ENCODE peak calls at places on chromosomes 4 and X, in six cellular contexts. One of them, this sample, is unnamed.

GRCh38 chrX:38426785-38427184 is 74.4 kb downstream of the OTC start:
- DNase-seq in lower lobe of right lung: no peak
- DNase-seq in adrenal gland: peak
- DNase-seq in fibroblast of lung: peak
- DNase-seq in lung: no peak
- DNase-seq in OCI-LY7: no peak
- DNase-seq in this sample: peak

GRCh38 chr4:26196567-26196966 is 124.2 kb upstream of the RBPJ start:
- DNase-seq in lower lobe of right lung: no peak
- DNase-seq in adrenal gland: no peak
- DNase-seq in fibroblast of lung: peak
- DNase-seq in lung: no peak
- DNase-seq in OCI-LY7: no peak
- DNase-seq in this sample: no peak

GRCh38 chrX:155718964-155719586 is 106.3 kb upstream of the TMLHE start:
- DNase-seq in lower lobe of right lung: no peak
- DNase-seq in adrenal gland: no peak
- DNase-seq in fibroblast of lung: no peak
- DNase-seq in lung: no peak
- DNase-seq in OCI-LY7: no peak
- DNase-seq in this sample: no peak

GRCh38 chr4:8188743-8189550 is 10.1 kb upstream of the SH3TC1 start:
- DNase-seq in lower lobe of right lung: peak
- DNase-seq in adrenal gland: peak
- DNase-seq in fibroblast of lung: peak
- DNase-seq in lung: peak
- DNase-seq in OCI-LY7: no peak
- DNase-seq in this sample: peak

GRCh38 chr4:166816901-166817300 is 417.4 kb downstream of the SPOCK3 start:
- DNase-seq in lower lobe of right lung: no peak
- DNase-seq in adrenal gland: peak
- DNase-seq in fibroblast of lung: no peak
- DNase-seq in lung: no peak
- DNase-seq in OCI-LY7: no peak
- DNase-seq in this sample: no peak

GRCh38 chrX:8743126-8743732 is 11.3 kb upstream of the ANOS1 start:
- DNase-seq in lower lobe of right lung: peak
- DNase-seq in adrenal gland: peak
- DNase-seq in fibroblast of lung: peak
- DNase-seq in lung: peak
- DNase-seq in OCI-LY7: peak
- DNase-seq in this sample: peak

GRCh38 chrX:27966955-27967354 is 14.3 kb downstream of the DCAF8L1 start:
- DNase-seq in lower lobe of right lung: no peak
- DNase-seq in adrenal gland: no peak
- DNase-seq in fibroblast of lung: peak
- DNase-seq in lung: peak
- DNase-seq in OCI-LY7: no peak
- DNase-seq in this sample: no peak

GRCh38 chrX:144681501-144681900 is 565.8 kb upstream of the SPANXN1 start:
- DNase-seq in lower lobe of right lung: no peak
- DNase-seq in adrenal gland: no peak
- DNase-seq in fibroblast of lung: no peak
- DNase-seq in lung: no peak
- DNase-seq in OCI-LY7: no peak
- DNase-seq in this sample: no peak

GRCh38 chr4:9943761-9944160 is 77.5 kb downstream of the SLC2A9 start:
- DNase-seq in lower lobe of right lung: no peak
- DNase-seq in adrenal gland: peak
- DNase-seq in fibroblast of lung: no peak
- DNase-seq in lung: no peak
- DNase-seq in OCI-LY7: no peak
- DNase-seq in this sample: no peak

GRCh38 chr4:151152033-151152432 is 52.6 kb downstream of the RPS3A start:
- DNase-seq in lower lobe of right lung: no peak
- DNase-seq in adrenal gland: no peak
- DNase-seq in fibroblast of lung: no peak
- DNase-seq in lung: no peak
- DNase-seq in OCI-LY7: no peak
- DNase-seq in this sample: no peak

GRCh38 chrX:108071578-108071977 is 19.8 kb downstream of the PSMD10 start:
- DNase-seq in lower lobe of right lung: no peak
- DNase-seq in adrenal gland: no peak
- DNase-seq in fibroblast of lung: no peak
- DNase-seq in lung: no peak
- DNase-seq in OCI-LY7: no peak
- DNase-seq in this sample: no peak

GRCh38 chrX:154710309-154710708 is 40.6 kb downstream of the GAB3 start:
- DNase-seq in lower lobe of right lung: no peak
- DNase-seq in adrenal gland: no peak
- DNase-seq in fibroblast of lung: no peak
- DNase-seq in lung: no peak
- DNase-seq in OCI-LY7: no peak
- DNase-seq in this sample: no peak

GRCh38 chr4:169492436-169493163 is 119.8 kb downstream of the NEK1 start:
- DNase-seq in lower lobe of right lung: no peak
- DNase-seq in adrenal gland: no peak
- DNase-seq in fibroblast of lung: peak
- DNase-seq in lung: no peak
- DNase-seq in OCI-LY7: peak
- DNase-seq in this sample: peak

GRCh38 chrX:41153453-41153852 is 68.2 kb downstream of the USP9X start:
- DNase-seq in lower lobe of right lung: no peak
- DNase-seq in adrenal gland: no peak
- DNase-seq in fibroblast of lung: peak
- DNase-seq in lung: no peak
- DNase-seq in OCI-LY7: no peak
- DNase-seq in this sample: peak

GRCh38 chr4:105895324-105895608 is at the start of gene NPNT:
- DNase-seq in lower lobe of right lung: no peak
- DNase-seq in adrenal gland: no peak
- DNase-seq in fibroblast of lung: no peak
- DNase-seq in lung: peak
- DNase-seq in OCI-LY7: no peak
- DNase-seq in this sample: peak

GRCh38 chrX:2226182-2226581 is 274.6 kb downstream of the DHRSX start:
- DNase-seq in lower lobe of right lung: no peak
- DNase-seq in adrenal gland: no peak
- DNase-seq in fibroblast of lung: no peak
- DNase-seq in lung: no peak
- DNase-seq in OCI-LY7: no peak
- DNase-seq in this sample: no peak

GRCh38 chr4:13733817-13734216 is 106.3 kb upstream of the BOD1L1 start:
- DNase-seq in lower lobe of right lung: no peak
- DNase-seq in adrenal gland: no peak
- DNase-seq in fibroblast of lung: no peak
- DNase-seq in lung: no peak
- DNase-seq in OCI-LY7: no peak
- DNase-seq in this sample: no peak

GRCh38 chr4:1854752-1855151 is 1.2 kb downstream of the LETM1 start:
- DNase-seq in lower lobe of right lung: no peak
- DNase-seq in adrenal gland: no peak
- DNase-seq in fibroblast of lung: no peak
- DNase-seq in lung: no peak
- DNase-seq in OCI-LY7: no peak
- DNase-seq in this sample: no peak

GRCh38 chr4:11469900-11470708 is 41.4 kb upstream of the HS3ST1 start:
- DNase-seq in lower lobe of right lung: no peak
- DNase-seq in adrenal gland: no peak
- DNase-seq in fibroblast of lung: no peak
- DNase-seq in lung: no peak
- DNase-seq in OCI-LY7: no peak
- DNase-seq in this sample: no peak

GRCh38 chr4:87073187-87073569 is 138.4 kb downstream of the AFF1 start:
- DNase-seq in lower lobe of right lung: no peak
- DNase-seq in adrenal gland: no peak
- DNase-seq in fibroblast of lung: no peak
- DNase-seq in lung: no peak
- DNase-seq in OCI-LY7: peak
- DNase-seq in this sample: no peak

GRCh38 chr4:136241221-136241986 is 1290.9 kb downstream of the PCDH18 start:
- DNase-seq in lower lobe of right lung: no peak
- DNase-seq in adrenal gland: no peak
- DNase-seq in fibroblast of lung: no peak
- DNase-seq in lung: no peak
- DNase-seq in OCI-LY7: no peak
- DNase-seq in this sample: no peak

GRCh38 chr4:188934320-188934975 is 795.2 kb downstream of the TRIML1 start:
- DNase-seq in lower lobe of right lung: no peak
- DNase-seq in adrenal gland: no peak
- DNase-seq in fibroblast of lung: peak
- DNase-seq in lung: no peak
- DNase-seq in OCI-LY7: no peak
- DNase-seq in this sample: peak

GRCh38 chr4:115851918-115852766 is 738.7 kb upstream of the NDST4 start:
- DNase-seq in lower lobe of right lung: peak
- DNase-seq in adrenal gland: peak
- DNase-seq in fibroblast of lung: no peak
- DNase-seq in lung: peak
- DNase-seq in OCI-LY7: peak
- DNase-seq in this sample: peak

GRCh38 chr4:184731056-184731455 is 2.8 kb downstream of the CENPU start:
- DNase-seq in lower lobe of right lung: no peak
- DNase-seq in adrenal gland: no peak
- DNase-seq in fibroblast of lung: no peak
- DNase-seq in lung: no peak
- DNase-seq in OCI-LY7: peak
- DNase-seq in this sample: no peak

GRCh38 chr4:90025248-90025647 is 101.9 kb upstream of the CCSER1 start:
- DNase-seq in lower lobe of right lung: no peak
- DNase-seq in adrenal gland: no peak
- DNase-seq in fibroblast of lung: peak
- DNase-seq in lung: no peak
- DNase-seq in OCI-LY7: no peak
- DNase-seq in this sample: no peak

GRCh38 chr4:33302298-33302697 is 2582.1 kb downstream of the PCDH7 start:
- DNase-seq in lower lobe of right lung: no peak
- DNase-seq in adrenal gland: no peak
- DNase-seq in fibroblast of lung: peak
- DNase-seq in lung: no peak
- DNase-seq in OCI-LY7: no peak
- DNase-seq in this sample: no peak

GRCh38 chr4:82811838-82812672 is 13.5 kb upstream of the SCD5 start:
- DNase-seq in lower lobe of right lung: no peak
- DNase-seq in adrenal gland: no peak
- DNase-seq in fibroblast of lung: peak
- DNase-seq in lung: no peak
- DNase-seq in OCI-LY7: no peak
- DNase-seq in this sample: no peak

GRCh38 chr4:36163198-36163597 is 81.1 kb downstream of the ARAP2 start:
- DNase-seq in lower lobe of right lung: no peak
- DNase-seq in adrenal gland: no peak
- DNase-seq in fibroblast of lung: no peak
- DNase-seq in lung: no peak
- DNase-seq in OCI-LY7: no peak
- DNase-seq in this sample: no peak
- H3K27ac ChIP-seq in lower lobe of right lung: no peak
- H3K27ac ChIP-seq in adrenal gland: no peak
- H3K27ac ChIP-seq in fibroblast of lung: no peak
- H3K27ac ChIP-seq in lung: no peak
- H3K27ac ChIP-seq in OCI-LY7: no peak
- H3K27ac ChIP-seq in this sample: no peak

DNA sequence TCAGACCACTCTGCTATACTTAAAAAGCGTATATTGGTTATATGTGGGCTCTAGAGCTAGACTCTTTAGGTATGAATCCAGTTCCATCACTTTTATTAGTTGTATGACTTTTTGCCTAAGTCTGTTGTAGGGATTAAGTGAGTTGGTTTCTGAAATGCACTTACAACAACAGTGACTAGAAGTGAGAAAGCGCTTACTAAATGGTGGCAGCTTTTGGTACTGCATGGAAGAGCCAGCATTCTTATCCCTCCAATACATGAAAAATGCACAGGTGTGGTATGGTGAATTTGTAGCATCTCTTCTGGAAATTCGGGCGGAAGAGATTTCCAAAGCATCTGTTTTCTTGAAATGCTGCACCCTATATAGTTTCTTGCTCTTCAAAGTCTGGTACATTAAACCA is 117.1 kb downstream of the SPANXA1 start:
- DNase-seq in lower lobe of right lung: no peak
- DNase-seq in adrenal gland: no peak
- DNase-seq in fibroblast of lung: no peak
- DNase-seq in lung: no peak
- DNase-seq in OCI-LY7: no peak
- DNase-seq in this sample: no peak
- TF ChIP-seq CTCF in lower lobe of right lung: no peak
- TF ChIP-seq CTCF in adrenal gland: no peak
- TF ChIP-seq CTCF in fibroblast of lung: no peak
- TF ChIP-seq CTCF in lung: no peak
- TF ChIP-seq CTCF in OCI-LY7: no peak
- TF ChIP-seq CTCF in this sample: no peak

GRCh38 chrX:47214435-47215077 is 3.9 kb upstream of the CDK16 start:
- DNase-seq in lower lobe of right lung: no peak
- DNase-seq in adrenal gland: no peak
- DNase-seq in fibroblast of lung: no peak
- DNase-seq in lung: no peak
- DNase-seq in OCI-LY7: no peak
- DNase-seq in this sample: no peak
- H3K27ac ChIP-seq in lower lobe of right lung: no peak
- H3K27ac ChIP-seq in adrenal gland: no peak
- H3K27ac ChIP-seq in fibroblast of lung: no peak
- H3K27ac ChIP-seq in lung: no peak
- H3K27ac ChIP-seq in OCI-LY7: no peak
- H3K27ac ChIP-seq in this sample: peak

GRCh38 chr4:127782275-127783025 is at the start of gene HSPA4L:
- DNase-seq in lower lobe of right lung: peak
- DNase-seq in adrenal gland: peak
- DNase-seq in fibroblast of lung: peak
- DNase-seq in lung: no peak
- DNase-seq in OCI-LY7: peak
- DNase-seq in this sample: peak
- TF ChIP-seq CTCF in lower lobe of right lung: peak
- TF ChIP-seq CTCF in adrenal gland: peak
- TF ChIP-seq CTCF in fibroblast of lung: peak
- TF ChIP-seq CTCF in lung: no peak
- TF ChIP-seq CTCF in OCI-LY7: no peak
- TF ChIP-seq CTCF in this sample: peak

DNA sequence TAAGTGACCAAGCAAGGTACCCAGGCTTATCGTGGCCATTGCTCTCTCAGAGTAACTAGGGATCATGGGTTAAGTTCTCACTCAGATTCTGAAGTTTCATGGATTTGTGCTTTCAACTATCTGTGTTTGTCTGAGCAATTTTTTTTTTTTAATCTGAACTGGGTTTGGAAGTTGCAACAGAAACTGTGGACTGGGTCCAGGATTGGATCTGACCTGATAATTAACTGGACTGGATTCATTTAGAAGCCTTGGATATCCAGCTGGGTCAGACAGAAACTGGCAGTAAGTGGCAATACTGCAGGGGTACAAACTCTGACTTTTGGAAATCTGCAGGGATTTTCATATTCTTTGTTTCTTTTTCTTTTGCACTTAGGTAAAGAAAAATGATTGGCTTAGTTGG is 38.7 kb upstream of the FGF2 start:
- DNase-seq in lower lobe of right lung: no peak
- DNase-seq in adrenal gland: no peak
- DNase-seq in fibroblast of lung: no peak
- DNase-seq in lung: no peak
- DNase-seq in OCI-LY7: no peak
- DNase-seq in this sample: no peak
- H3K27ac ChIP-seq in lower lobe of right lung: no peak
- H3K27ac ChIP-seq in adrenal gland: no peak
- H3K27ac ChIP-seq in fibroblast of lung: no peak
- H3K27ac ChIP-seq in lung: no peak
- H3K27ac ChIP-seq in OCI-LY7: no peak
- H3K27ac ChIP-seq in this sample: no peak

GRCh38 chr4:176376032-176376614 is 56.4 kb downstream of the SPCS3 start:
- DNase-seq in lower lobe of right lung: no peak
- DNase-seq in adrenal gland: no peak
- DNase-seq in fibroblast of lung: peak
- DNase-seq in lung: no peak
- DNase-seq in OCI-LY7: peak
- DNase-seq in this sample: peak
- TF ChIP-seq CTCF in lower lobe of right lung: peak
- TF ChIP-seq CTCF in adrenal gland: peak
- TF ChIP-seq CTCF in fibroblast of lung: peak
- TF ChIP-seq CTCF in lung: no peak
- TF ChIP-seq CTCF in OCI-LY7: peak
- TF ChIP-seq CTCF in this sample: peak